ENCODE peak calls at places on chromosome 18, in four cellular contexts. E, N, J and X are unnamed samples.
A peak's percentile ranks its signal among the peaks of the same experiment; 100 is the strongest.

GRCh38 chr18:9753863-9754262 is 45.8 kb downstream of the RAB31 start:
- DNase-seq in J (no peak), N (no peak), E (no peak), X (no peak)

GRCh38 chr18:47397671-47398319 is 146.3 kb upstream of the SKOR2 start:
- DNase-seq in E (no peak), N (no peak), J (no peak), X (peak; percentile 8)

GRCh38 chr18:26803643-26804042 is 61.9 kb downstream of the AQP4 start:
- DNase-seq in J (no peak), N (no peak), E (no peak), X (no peak)

GRCh38 chr18:35051978-35052377 is 10.8 kb downstream of the MAPRE2 start:
- DNase-seq in N (no peak), J (no peak), E (no peak), X (no peak)

GRCh38 chr18:34744569-34744968 is 34.5 kb downstream of the DTNA start:
- DNase-seq in E (no peak), N (no peak), J (no peak), X (no peak)

GRCh38 chr18:22342625-22343024 is 75.1 kb downstream of the CTAGE1 start:
- DNase-seq in E (peak; percentile 80), J (peak; percentile 4), N (no peak), X (no peak)

GRCh38 chr18:79537758-79538157 is 141.8 kb upstream of the CTDP1 start:
- DNase-seq in J (no peak), E (no peak), N (no peak), X (no peak)

GRCh38 chr18:49797995-49798394 is 15.3 kb downstream of the ACAA2 start:
- DNase-seq in E (no peak), N (no peak), J (no peak), X (no peak)

GRCh38 chr18:58511306-58511705 is 117.6 kb downstream of the ALPK2 start:
- DNase-seq in E (no peak), J (no peak), N (no peak), X (no peak)

GRCh38 chr18:79681484-79682387 is 2.1 kb downstream of the CTDP1 start:
- DNase-seq in E (no peak), J (no peak), N (no peak), X (peak; percentile 50)

GRCh38 chr18:45357681-45358470 is 257.4 kb upstream of the SLC14A2 start:
- DNase-seq in N (no peak), E (no peak), J (no peak), X (no peak)

GRCh38 chr18:50127516-50128229 is 67.3 kb downstream of the MYO5B start:
- DNase-seq in E (no peak), J (no peak), N (no peak), X (no peak)

GRCh38 chr18:21168880-21169279 is 57.3 kb upstream of the ROCK1 start:
- DNase-seq in J (no peak), E (no peak), N (no peak), X (no peak)

GRCh38 chr18:58977223-58977622 is 112.5 kb downstream of the ZNF532 start:
- DNase-seq in J (no peak), N (no peak), E (no peak), X (no peak)

GRCh38 chr18:67669993-67670671 is 153.6 kb upstream of the DSEL start:
- DNase-seq in N (peak; percentile 96), J (no peak), E (no peak), X (no peak)

GRCh38 chr18:59767732-59768131 is 70.5 kb upstream of the CCBE1 start:
- DNase-seq in J (no peak), E (no peak), N (no peak), X (no peak)

GRCh38 chr18:53795061-53795460 is 429.4 kb downstream of the MBD2 start:
- DNase-seq in J (no peak), E (no peak), N (no peak), X (no peak)

GRCh38 chr18:50558157-50558556 is 1.7 kb upstream of the MAPK4 start:
- DNase-seq in E (no peak), J (no peak), N (no peak), X (no peak)

GRCh38 chr18:22977847-22978701 is 44.9 kb downstream of the RBBP8 start:
- DNase-seq in E (no peak), J (peak; percentile 80), N (peak; percentile 27), X (no peak)

GRCh38 chr18:75293591-75293990 is 83.0 kb downstream of the TSHZ1 start:
- DNase-seq in N (no peak), E (no peak), J (no peak), X (no peak)

GRCh38 chr18:7370375-7370774 is 139.5 kb downstream of the LRRC30 start:
- DNase-seq in J (no peak), E (no peak), N (no peak), X (no peak)

GRCh38 chr18:33557706-33558105 is 20.3 kb upstream of the ASXL3 start:
- DNase-seq in N (no peak), E (no peak), J (no peak), X (no peak)

GRCh38 chr18:31039426-31039825 is 3.1 kb downstream of the DSC3 start:
- DNase-seq in N (no peak), E (no peak), J (no peak), X (no peak)

GRCh38 chr18:59026831-59027410 is 112.8 kb upstream of the SEC11C start:
- DNase-seq in E (no peak), N (no peak), J (no peak), X (no peak)

GRCh38 chr18:34709631-34710429 is at the start of gene DTNA:
- DNase-seq in J (peak; percentile 62), N (peak; percentile 85), E (no peak), X (peak; percentile 15)

GRCh38 chr18:21857871-21858270 is 117.3 kb downstream of the MIB1 start:
- DNase-seq in J (no peak), E (no peak), N (no peak), X (no peak)

GRCh38 chr18:60549338-60549960 is 176.9 kb upstream of the MC4R start:
- DNase-seq in J (peak; percentile 14), E (no peak), N (peak; percentile 54), X (peak; percentile 52)

GRCh38 chr18:58005885-58006523 is 38.0 kb upstream of the NEDD4L start:
- DNase-seq in E (no peak), J (no peak), N (peak; percentile 16), X (no peak)

GRCh38 chr18:37657413-37657965 is 91.9 kb upstream of the CELF4 start:
- DNase-seq in N (no peak), E (no peak), J (no peak), X (no peak)

GRCh38 chr18:5503740-5504139 is 40.1 kb downstream of the EPB41L3 start:
- DNase-seq in N (no peak), J (no peak), E (no peak), X (no peak)

GRCh38 chr18:52715961-52716360 is 376.0 kb downstream of the DCC start:
- DNase-seq in E (no peak), N (no peak), J (no peak), X (no peak)

GRCh38 chr18:46555213-46555612 is 101.8 kb downstream of the LOXHD1 start:
- DNase-seq in J (no peak), E (no peak), N (no peak), X (no peak)

GRCh38 chr18:50509012-50509411 is 50.9 kb upstream of the MAPK4 start:
- DNase-seq in E (no peak), N (no peak), J (no peak), X (no peak)

GRCh38 chr18:24055878-24056277 is 41.3 kb downstream of the TTC39C start:
- DNase-seq in J (no peak), N (no peak), E (no peak), X (no peak)

GRCh38 chr18:23099621-23100020 is 35.7 kb upstream of the CABLES1 start:
- DNase-seq in N (no peak), J (no peak), E (peak; percentile 87), X (no peak)

GRCh38 chr18:62663731-62664336 is 51.5 kb upstream of the PHLPP1 start:
- DNase-seq in N (no peak), E (no peak), J (peak; percentile 33), X (no peak)

GRCh38 chr18:3060667-3061580 is 48.0 kb upstream of the LPIN2 start:
- DNase-seq in E (no peak), J (no peak), N (no peak), X (no peak)

GRCh38 chr18:63043516-63043915 is 276.1 kb downstream of the BCL2 start:
- DNase-seq in J (no peak), N (no peak), E (no peak), X (no peak)